ENCODE peak calls at places on chromosomes 6 and 20, in four cellular contexts. R, S, J and C are unnamed samples.

GRCh38 chr6:112243861-112244415 is 10.4 kb downstream of the LAMA4 start:
- DNase-seq in J (no peak), S (no peak), R (no peak), C (no peak)

GRCh38 chr6:75397806-75398465 is 95.7 kb downstream of the FILIP1 start:
- DNase-seq in J (no peak), R (no peak), S (no peak), C (no peak)

GRCh38 chr20:41078329-41078728 is 49.7 kb downstream of the TOP1 start:
- DNase-seq in J (no peak), R (no peak), S (no peak), C (no peak)

GRCh38 chr6:52063584-52064400 is 23.6 kb downstream of the PKHD1 start:
- DNase-seq in J (no peak), S (peak), R (no peak), C (no peak)

GRCh38 chr6:151422981-151423380 is 28.9 kb downstream of the RMND1 start:
- DNase-seq in R (no peak), S (no peak), J (no peak), C (no peak)

GRCh38 chr6:39834866-39835265 is 42.7 kb downstream of the DAAM2 start:
- DNase-seq in J (no peak), R (no peak), S (no peak), C (no peak)

GRCh38 chr6:167050903-167051302 is 51.7 kb downstream of the CEP43 start:
- DNase-seq in S (no peak), R (no peak), J (no peak), C (no peak)

GRCh38 chr6:42877695-42878094 is 1.7 kb upstream of the RPL7L1 start:
- DNase-seq in J (no peak), S (no peak), R (no peak), C (no peak)

GRCh38 chr6:149134531-149134933 is 183.0 kb upstream of the TAB2 start:
- DNase-seq in R (no peak), S (no peak), J (no peak), C (no peak)

GRCh38 chr6:110364364-110364763 is 6.2 kb upstream of the METTL24 start:
- DNase-seq in J (no peak), R (no peak), S (no peak), C (no peak)

GRCh38 chr20:46308258-46309157 is at the start of gene CDH22:
- DNase-seq in R (peak), S (peak), J (peak), C (peak)

GRCh38 chr6:44297063-44298038 is 15.8 kb downstream of the AARS2 start:
- DNase-seq in J (peak), R (no peak), S (peak), C (peak)

GRCh38 chr6:133396225-133396624 is 155.1 kb downstream of the EYA4 start:
- DNase-seq in S (no peak), R (no peak), J (peak), C (no peak)

GRCh38 chr6:105112577-105112976 is 67.2 kb downstream of the POPDC3 start:
- DNase-seq in S (no peak), J (no peak), R (no peak), C (no peak)

GRCh38 chr6:77604476-77604875 is 48.4 kb upstream of the MEI4 start:
- DNase-seq in R (no peak), S (no peak), J (no peak), C (no peak)

GRCh38 chr6:131060311-131060710 is 2.7 kb downstream of the EPB41L2 start:
- DNase-seq in R (no peak), J (no peak), S (no peak), C (no peak)

GRCh38 chr20:47740225-47741184 is 44.8 kb downstream of the SULF2 start:
- DNase-seq in J (no peak), S (no peak), R (no peak), C (no peak)